ENCODE peak calls at places on chromosomes 2 and 18, in four cellular contexts. J, G, U and H are unnamed samples.

GRCh38 chr2:9310390-9310789 is 103.8 kb downstream of the ASAP2 start:
- DNase-seq in J (peak; percentile 90), G (peak; percentile 57), U (peak; percentile 75), H (no peak)

GRCh38 chr18:62328775-62329525 is 3.8 kb downstream of the TNFRSF11A start:
- DNase-seq in J (no peak), G (no peak), U (no peak), H (no peak)

GRCh38 chr2:31136732-31137131 is 1.5 kb downstream of the GALNT14 start:
- DNase-seq in J (no peak), G (no peak), U (no peak), H (no peak)

GRCh38 chr18:76451475-76452331 is 43.3 kb downstream of the ZNF516 start:
- DNase-seq in J (no peak), G (peak; percentile 46), U (no peak), H (peak; percentile 50)

GRCh38 chr2:54409752-54410151 is 46.4 kb upstream of the SPTBN1 start:
- DNase-seq in J (no peak), G (no peak), U (peak; percentile 39), H (no peak)

GRCh38 chr2:1601064-1601405 is 143.3 kb downstream of the PXDN start:
- DNase-seq in J (no peak), G (no peak), U (no peak), H (no peak)

GRCh38 chr18:32111706-32112105 is 20.0 kb downstream of the RNF138 start:
- DNase-seq in J (no peak), G (no peak), U (no peak), H (no peak)

GRCh38 chr2:198188982-198189381 is 384.6 kb downstream of the PLCL1 start:
- DNase-seq in J (no peak), G (no peak), U (no peak), H (no peak)

GRCh38 chr18:10985689-10986088 is 163.7 kb downstream of the PIEZO2 start:
- DNase-seq in J (no peak), G (no peak), U (no peak), H (no peak)

GRCh38 chr2:84732897-84733778 is 147.7 kb downstream of the TRABD2A start:
- DNase-seq in J (no peak), G (no peak), U (no peak), H (no peak)

GRCh38 chr2:12534646-12535263 is 182.0 kb upstream of the TRIB2 start:
- DNase-seq in J (peak; percentile 91), G (no peak), U (no peak), H (no peak)

DNA sequence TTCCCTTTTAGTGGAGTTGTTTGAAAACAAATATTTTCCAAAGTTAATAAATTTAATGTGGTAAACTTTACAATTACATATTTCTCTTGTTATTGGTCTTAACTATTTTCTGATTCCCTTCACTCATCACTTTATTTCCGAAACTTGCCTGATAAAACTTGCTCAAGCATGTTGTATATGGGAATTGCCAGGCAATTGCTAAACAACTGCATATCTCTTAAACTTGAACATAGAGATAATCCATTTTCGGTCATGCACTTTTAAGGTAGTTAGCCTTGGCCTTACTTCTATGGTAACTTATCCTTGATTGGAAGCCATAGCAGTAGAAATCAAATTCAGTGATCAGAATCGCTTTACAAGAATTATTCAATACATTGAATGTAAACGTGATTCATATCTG is 674.5 kb downstream of the IRS1 start:
- DNase-seq in J (no peak), G (no peak), U (no peak), H (no peak)
- H3K27ac ChIP-seq in J (no peak overlapping the region), G (no peak overlapping the region), U (peak overlapping the region; percentile 15), H (no peak overlapping the region)

DNA sequence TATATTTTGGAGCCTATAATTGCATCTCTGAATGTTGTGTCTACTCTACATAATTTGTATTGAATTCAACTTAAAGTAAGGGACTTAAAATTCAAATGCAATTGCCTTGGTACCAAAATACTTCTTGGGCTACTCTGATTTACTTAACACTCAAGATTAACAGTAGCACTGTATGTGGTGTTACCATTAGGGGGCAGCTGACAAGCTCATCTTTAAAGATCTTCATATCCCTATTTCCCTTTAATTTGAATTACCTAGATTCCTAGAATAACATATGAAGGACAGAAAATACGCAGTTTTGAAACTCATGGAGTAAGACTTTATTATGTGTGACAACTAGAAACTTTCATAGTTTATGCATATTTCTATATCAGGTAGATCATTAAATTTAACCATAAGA is 37.4 kb upstream of the FAP start:
- DNase-seq in J (no peak), G (no peak), U (no peak), H (no peak)
- TF ChIP-seq CTCF in J (no peak), G (no peak), U (no peak), H (no peak)

GRCh38 chr2:20666114-20666363 is 905 bp upstream of the GDF7 start:
- DNase-seq in J (no peak), G (no peak), U (no peak), H (no peak)
- H3K4me3 ChIP-seq in J (peak overlapping the region; percentile 33), G (peak overlapping the region; percentile 43), U (peak overlapping the region; percentile 65), H (peak overlapping the region; percentile 45)

GRCh38 chr2:240432820-240433801 is 2.4 kb upstream of the GPC1 start:
- DNase-seq in J (no peak), G (peak; percentile 44), U (peak; percentile 25), H (peak; percentile 4)
- H3K27ac ChIP-seq in J (peak overlapping the region; percentile 20), G (no peak overlapping the region), U (no peak overlapping the region), H (no peak overlapping the region)

DNA sequence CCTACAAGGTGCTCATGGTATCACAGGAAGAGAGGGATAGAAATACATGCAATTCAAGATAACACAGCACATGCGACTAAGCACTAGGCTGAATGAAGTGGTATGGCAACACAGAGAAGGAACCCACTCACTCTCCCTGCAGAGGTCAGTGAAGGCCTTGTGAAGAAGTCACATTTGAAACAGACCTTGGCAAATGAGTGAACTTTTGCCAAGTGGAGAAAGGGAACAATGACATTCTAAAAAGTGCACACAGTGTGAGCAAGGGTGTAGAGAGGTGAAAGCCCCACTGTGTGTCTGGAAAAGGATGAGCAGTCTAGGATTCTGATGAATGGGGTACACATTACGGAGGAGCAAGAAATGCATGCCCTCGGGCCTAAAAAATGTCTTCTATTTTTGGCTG is 23.3 kb downstream of the KLF7 start:
- DNase-seq in J (no peak), G (no peak), U (no peak), H (no peak)
- TF ChIP-seq CTCF in J (peak; percentile 22), G (no peak), U (peak; percentile 20), H (peak; percentile 19)

GRCh38 chr2:71333619-71334018 is 2.0 kb downstream of the ZNF638 start:
- DNase-seq in J (no peak), G (no peak), U (no peak), H (no peak)
- H3K4me3 ChIP-seq in J (peak overlapping the region; percentile 96), G (peak overlapping the region; percentile 83), U (peak overlapping the region; percentile 98), H (no peak overlapping the region)

DNA sequence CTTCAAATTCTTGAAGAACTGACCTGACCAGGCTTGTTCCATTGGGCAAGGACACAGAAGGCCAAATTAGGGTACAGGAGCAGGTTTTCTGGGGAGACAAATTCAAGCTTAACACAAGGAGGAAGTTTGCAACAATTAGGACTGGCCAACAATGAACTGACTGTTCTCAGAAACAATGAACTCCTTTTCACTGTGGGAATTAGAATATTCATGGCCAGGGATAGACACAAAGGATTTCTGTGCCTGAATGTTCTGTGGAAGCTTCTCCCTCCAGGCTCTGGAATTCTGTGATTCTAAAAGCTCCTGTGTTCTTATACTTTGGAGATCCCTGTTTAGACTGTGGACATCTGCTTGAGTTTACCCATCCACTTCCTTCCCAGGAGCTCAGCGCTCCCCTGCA is 15.2 kb downstream of the SMYD1 start:
- DNase-seq in J (no peak), G (no peak), U (no peak), H (no peak)
- H3K27ac ChIP-seq in J (no peak overlapping the region), G (no peak overlapping the region), U (no peak overlapping the region), H (no peak overlapping the region)

DNA sequence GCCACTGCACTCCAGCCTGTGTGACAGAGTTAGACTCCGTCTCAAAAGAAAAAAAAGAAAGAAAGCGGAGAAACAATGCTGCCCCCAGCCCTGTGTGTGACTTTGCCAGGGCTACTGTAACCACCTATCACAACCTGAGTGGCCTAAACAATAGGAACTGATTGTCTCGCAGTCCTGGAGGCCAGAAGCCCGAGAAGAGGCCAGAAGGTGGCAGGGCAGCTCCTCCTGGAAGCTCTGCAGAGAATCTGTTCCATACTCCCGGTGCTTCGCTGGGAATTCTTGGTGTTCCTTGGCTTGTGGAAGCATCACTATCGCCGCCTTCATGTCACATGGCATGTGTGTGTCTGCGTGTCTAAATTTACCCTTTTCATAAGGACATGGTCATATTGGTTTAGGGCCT is 14.4 kb upstream of the RAB17 start:
- DNase-seq in J (no peak), G (no peak), U (no peak), H (peak; percentile 68)
- TF ChIP-seq CTCF in J (peak; percentile 60), G (no peak), U (peak; percentile 10), H (peak; percentile 73)

GRCh38 chr2:160478660-160479059 is 14.9 kb downstream of the RBMS1 start:
- DNase-seq in J (no peak), G (no peak), U (no peak), H (no peak)
- H3K4me3 ChIP-seq in J (no peak overlapping the region), G (no peak overlapping the region), U (no peak overlapping the region), H (no peak overlapping the region)